ENCODE peak calls at places on chromosome 12, in five cellular contexts. One of them, this sample, is unnamed.

GRCh38 chr12:121858662-121859572 is at the start of gene HPD:
- DNase-seq in IMR-90: peak
- DNase-seq in stimulated activated CD4-positive, alpha-beta T cell treated with anti-CD3 and anti-CD28 coated beads, Interleukin-15, amount 100 ng/mL, for 24 hours: no peak
- DNase-seq in pancreas: peak
- DNase-seq in effector memory CD8-positive, alpha-beta T cell: no peak
- DNase-seq in this sample: peak

GRCh38 chr12:48336564-48336963 is 14.2 kb downstream of the ZNF641 start:
- DNase-seq in effector memory CD8-positive, alpha-beta T cell: no peak
- DNase-seq in IMR-90: no peak
- DNase-seq in pancreas: no peak
- DNase-seq in stimulated activated CD4-positive, alpha-beta T cell treated with anti-CD3 and anti-CD28 coated beads, Interleukin-15, amount 100 ng/mL, for 24 hours: no peak
- DNase-seq in this sample: no peak

GRCh38 chr12:96136129-96136528 is 58.0 kb upstream of the ELK3 start:
- DNase-seq in effector memory CD8-positive, alpha-beta T cell: no peak
- DNase-seq in IMR-90: peak
- DNase-seq in pancreas: no peak
- DNase-seq in stimulated activated CD4-positive, alpha-beta T cell treated with anti-CD3 and anti-CD28 coated beads, Interleukin-15, amount 100 ng/mL, for 24 hours: no peak
- DNase-seq in this sample: peak

GRCh38 chr12:128810182-128811127 is 13.3 kb downstream of the SLC15A4 start:
- DNase-seq in pancreas: no peak
- DNase-seq in IMR-90: no peak
- DNase-seq in stimulated activated CD4-positive, alpha-beta T cell treated with anti-CD3 and anti-CD28 coated beads, Interleukin-15, amount 100 ng/mL, for 24 hours: peak
- DNase-seq in effector memory CD8-positive, alpha-beta T cell: peak
- DNase-seq in this sample: no peak

GRCh38 chr12:47276253-47277070 is 196.7 kb upstream of the AMIGO2 start:
- DNase-seq in stimulated activated CD4-positive, alpha-beta T cell treated with anti-CD3 and anti-CD28 coated beads, Interleukin-15, amount 100 ng/mL, for 24 hours: peak
- DNase-seq in effector memory CD8-positive, alpha-beta T cell: peak
- DNase-seq in IMR-90: peak
- DNase-seq in pancreas: no peak
- DNase-seq in this sample: no peak

GRCh38 chr12:38886064-38886463 is 19.3 kb downstream of the CPNE8 start:
- DNase-seq in pancreas: peak
- DNase-seq in stimulated activated CD4-positive, alpha-beta T cell treated with anti-CD3 and anti-CD28 coated beads, Interleukin-15, amount 100 ng/mL, for 24 hours: peak
- DNase-seq in effector memory CD8-positive, alpha-beta T cell: no peak
- DNase-seq in IMR-90: no peak
- DNase-seq in this sample: no peak

GRCh38 chr12:29961231-29961630 is 177.5 kb upstream of the TMTC1 start:
- DNase-seq in stimulated activated CD4-positive, alpha-beta T cell treated with anti-CD3 and anti-CD28 coated beads, Interleukin-15, amount 100 ng/mL, for 24 hours: no peak
- DNase-seq in effector memory CD8-positive, alpha-beta T cell: no peak
- DNase-seq in pancreas: no peak
- DNase-seq in IMR-90: peak
- DNase-seq in this sample: no peak

GRCh38 chr12:58918475-58918874 is 1.8 kb downstream of the LRIG3 start:
- DNase-seq in effector memory CD8-positive, alpha-beta T cell: no peak
- DNase-seq in stimulated activated CD4-positive, alpha-beta T cell treated with anti-CD3 and anti-CD28 coated beads, Interleukin-15, amount 100 ng/mL, for 24 hours: no peak
- DNase-seq in IMR-90: peak
- DNase-seq in pancreas: no peak
- DNase-seq in this sample: no peak

GRCh38 chr12:96219700-96220206 is 25.6 kb downstream of the ELK3 start:
- DNase-seq in IMR-90: peak
- DNase-seq in effector memory CD8-positive, alpha-beta T cell: no peak
- DNase-seq in pancreas: no peak
- DNase-seq in stimulated activated CD4-positive, alpha-beta T cell treated with anti-CD3 and anti-CD28 coated beads, Interleukin-15, amount 100 ng/mL, for 24 hours: no peak
- DNase-seq in this sample: peak

GRCh38 chr12:127613056-127613455 is 653.9 kb upstream of the TMEM132C start:
- DNase-seq in effector memory CD8-positive, alpha-beta T cell: no peak
- DNase-seq in pancreas: peak
- DNase-seq in IMR-90: peak
- DNase-seq in stimulated activated CD4-positive, alpha-beta T cell treated with anti-CD3 and anti-CD28 coated beads, Interleukin-15, amount 100 ng/mL, for 24 hours: no peak
- DNase-seq in this sample: no peak

GRCh38 chr12:50482566-50482965 is 22.2 kb upstream of the DIP2B start:
- DNase-seq in pancreas: no peak
- DNase-seq in stimulated activated CD4-positive, alpha-beta T cell treated with anti-CD3 and anti-CD28 coated beads, Interleukin-15, amount 100 ng/mL, for 24 hours: no peak
- DNase-seq in IMR-90: peak
- DNase-seq in effector memory CD8-positive, alpha-beta T cell: no peak
- DNase-seq in this sample: no peak

GRCh38 chr12:131444220-131445164 is 266.4 kb upstream of the SFSWAP start:
- DNase-seq in pancreas: no peak
- DNase-seq in effector memory CD8-positive, alpha-beta T cell: no peak
- DNase-seq in stimulated activated CD4-positive, alpha-beta T cell treated with anti-CD3 and anti-CD28 coated beads, Interleukin-15, amount 100 ng/mL, for 24 hours: no peak
- DNase-seq in IMR-90: no peak
- DNase-seq in this sample: no peak

GRCh38 chr12:47777151-47777550 is 4.1 kb downstream of the SLC48A1 start:
- DNase-seq in stimulated activated CD4-positive, alpha-beta T cell treated with anti-CD3 and anti-CD28 coated beads, Interleukin-15, amount 100 ng/mL, for 24 hours: no peak
- DNase-seq in effector memory CD8-positive, alpha-beta T cell: no peak
- DNase-seq in pancreas: no peak
- DNase-seq in IMR-90: no peak
- DNase-seq in this sample: no peak

GRCh38 chr12:71602745-71603577 is 60.7 kb downstream of the ZFC3H1 start:
- DNase-seq in IMR-90: no peak
- DNase-seq in pancreas: no peak
- DNase-seq in effector memory CD8-positive, alpha-beta T cell: no peak
- DNase-seq in stimulated activated CD4-positive, alpha-beta T cell treated with anti-CD3 and anti-CD28 coated beads, Interleukin-15, amount 100 ng/mL, for 24 hours: no peak
- DNase-seq in this sample: no peak

GRCh38 chr12:15544589-15544988 is 222.3 kb downstream of the PTPRO start:
- DNase-seq in IMR-90: no peak
- DNase-seq in stimulated activated CD4-positive, alpha-beta T cell treated with anti-CD3 and anti-CD28 coated beads, Interleukin-15, amount 100 ng/mL, for 24 hours: no peak
- DNase-seq in effector memory CD8-positive, alpha-beta T cell: no peak
- DNase-seq in pancreas: no peak
- DNase-seq in this sample: no peak

GRCh38 chr12:46930101-46930500 is 104.3 kb upstream of the SLC38A4 start:
- DNase-seq in effector memory CD8-positive, alpha-beta T cell: no peak
- DNase-seq in IMR-90: no peak
- DNase-seq in pancreas: no peak
- DNase-seq in stimulated activated CD4-positive, alpha-beta T cell treated with anti-CD3 and anti-CD28 coated beads, Interleukin-15, amount 100 ng/mL, for 24 hours: no peak
- DNase-seq in this sample: no peak

GRCh38 chr12:58961906-58962305 is 41.6 kb upstream of the LRIG3 start:
- DNase-seq in effector memory CD8-positive, alpha-beta T cell: no peak
- DNase-seq in pancreas: no peak
- DNase-seq in stimulated activated CD4-positive, alpha-beta T cell treated with anti-CD3 and anti-CD28 coated beads, Interleukin-15, amount 100 ng/mL, for 24 hours: no peak
- DNase-seq in IMR-90: peak
- DNase-seq in this sample: no peak

GRCh38 chr12:42807766-42808165 is 218.2 kb upstream of the PRICKLE1 start:
- DNase-seq in stimulated activated CD4-positive, alpha-beta T cell treated with anti-CD3 and anti-CD28 coated beads, Interleukin-15, amount 100 ng/mL, for 24 hours: no peak
- DNase-seq in effector memory CD8-positive, alpha-beta T cell: no peak
- DNase-seq in IMR-90: no peak
- DNase-seq in pancreas: no peak
- DNase-seq in this sample: no peak

GRCh38 chr12:34051486-34051885 is 29.2 kb downstream of the ALG10 start:
- DNase-seq in pancreas: no peak
- DNase-seq in effector memory CD8-positive, alpha-beta T cell: no peak
- DNase-seq in IMR-90: no peak
- DNase-seq in stimulated activated CD4-positive, alpha-beta T cell treated with anti-CD3 and anti-CD28 coated beads, Interleukin-15, amount 100 ng/mL, for 24 hours: no peak
- DNase-seq in this sample: no peak

GRCh38 chr12:47807338-47807737 is 12.4 kb downstream of the HDAC7 start:
- DNase-seq in pancreas: no peak
- DNase-seq in effector memory CD8-positive, alpha-beta T cell: no peak
- DNase-seq in stimulated activated CD4-positive, alpha-beta T cell treated with anti-CD3 and anti-CD28 coated beads, Interleukin-15, amount 100 ng/mL, for 24 hours: no peak
- DNase-seq in IMR-90: no peak
- DNase-seq in this sample: no peak

GRCh38 chr12:81558031-81558430 is 201.1 kb downstream of the PPFIA2 start:
- DNase-seq in effector memory CD8-positive, alpha-beta T cell: no peak
- DNase-seq in pancreas: no peak
- DNase-seq in stimulated activated CD4-positive, alpha-beta T cell treated with anti-CD3 and anti-CD28 coated beads, Interleukin-15, amount 100 ng/mL, for 24 hours: no peak
- DNase-seq in IMR-90: peak
- DNase-seq in this sample: no peak

GRCh38 chr12:48105321-48105866 is 485 bp downstream of the SENP1 start:
- DNase-seq in effector memory CD8-positive, alpha-beta T cell: peak
- DNase-seq in stimulated activated CD4-positive, alpha-beta T cell treated with anti-CD3 and anti-CD28 coated beads, Interleukin-15, amount 100 ng/mL, for 24 hours: peak
- DNase-seq in pancreas: no peak
- DNase-seq in IMR-90: peak
- DNase-seq in this sample: no peak

This sample was measured in ELF-1.